ENCODE peak calls at places on chromosome 7, in ten cellular contexts. P, F, K, R, Y, G, E, X, V and Z are unnamed samples.

GRCh38 chr7:132318338-132319318 is 257.6 kb downstream of the PLXNA4 start:
- DNase-seq in P (peak; percentile 60), F (peak; percentile 81), K (peak; percentile 90), R (peak; percentile 69), Y (peak; percentile 96), G (peak; percentile 72), E (peak; percentile 61), X (peak; percentile 88), V (peak; percentile 90), Z (peak; percentile 53)

GRCh38 chr7:107958764-107959526 is 44.0 kb downstream of the LAMB1 start:
- DNase-seq in P (no peak), F (no peak), K (no peak), R (no peak), Y (peak; percentile 54), G (no peak), E (peak; percentile 60), X (no peak), V (no peak), Z (peak; percentile 42)

GRCh38 chr7:96720843-96721242 is 11.2 kb upstream of the SEM1 start:
- DNase-seq in P (no peak), F (no peak), K (no peak), R (no peak), Y (no peak), G (peak; percentile 71), E (no peak), X (no peak), V (no peak), Z (no peak)

GRCh38 chr7:66296001-66296521 is 90.9 kb downstream of the TPST1 start:
- DNase-seq in P (no peak), F (no peak), K (no peak), R (no peak), Y (no peak), G (no peak), E (no peak), X (peak; percentile 68), V (no peak), Z (no peak)

GRCh38 chr7:25968205-25968993 is 183.6 kb upstream of the NFE2L3 start:
- DNase-seq in P (no peak), F (peak; percentile 35), K (no peak), R (no peak), Y (peak; percentile 32), G (no peak), E (no peak), X (no peak), V (no peak), Z (no peak)

GRCh38 chr7:12111461-12112405 is 99.4 kb upstream of the TMEM106B start:
- DNase-seq in P (no peak), F (peak; percentile 19), K (no peak), R (peak; percentile 3), Y (peak; percentile 59), G (peak; percentile 50), E (no peak), X (no peak), V (peak; percentile 52), Z (peak; percentile 25)

GRCh38 chr7:122518488-122518887 is 180.4 kb downstream of the RNF133 start:
- DNase-seq in P (no peak), F (no peak), K (no peak), R (no peak), Y (no peak), G (no peak), E (no peak), X (no peak), V (no peak), Z (no peak)

GRCh38 chr7:27872281-27873005 is 132.5 kb downstream of the TAX1BP1 start:
- DNase-seq in P (no peak), F (no peak), K (no peak), R (no peak), Y (no peak), G (no peak), E (no peak), X (no peak), V (no peak), Z (no peak)

GRCh38 chr7:67917118-67917755 is 920.6 kb downstream of the TYW1 start:
- DNase-seq in P (no peak), F (no peak), K (no peak), R (no peak), Y (no peak), G (no peak), E (no peak), X (no peak), V (no peak), Z (no peak)

GRCh38 chr7:41287559-41288335 is 415.1 kb downstream of the INHBA start:
- DNase-seq in P (no peak), F (no peak), K (no peak), R (no peak), Y (no peak), G (no peak), E (no peak), X (no peak), V (no peak), Z (no peak)

GRCh38 chr7:2717293-2717904 is 29.4 kb downstream of the AMZ1 start:
- DNase-seq in P (no peak), F (no peak), K (no peak), R (no peak), Y (no peak), G (no peak), E (peak; percentile 28), X (peak; percentile 35), V (no peak), Z (no peak)

GRCh38 chr7:74654811-74655210 is 2.7 kb upstream of the GTF2I start:
- DNase-seq in P (no peak), F (no peak), K (no peak), R (no peak), Y (no peak), G (no peak), E (no peak), X (no peak), V (no peak), Z (no peak)

GRCh38 chr7:46725136-46725535 is 804.1 kb upstream of the IGFBP3 start:
- DNase-seq in P (no peak), F (no peak), K (no peak), R (no peak), Y (no peak), G (no peak), E (no peak), X (no peak), V (no peak), Z (no peak)

GRCh38 chr7:85230623-85231022 is 43.8 kb upstream of the SEMA3D start:
- DNase-seq in P (no peak), F (no peak), K (no peak), R (no peak), Y (no peak), G (no peak), E (no peak), X (peak; percentile 57), V (no peak), Z (no peak)

GRCh38 chr7:157540020-157540419 is 203.2 kb downstream of the DNAJB6 start:
- DNase-seq in P (no peak), F (no peak), K (no peak), R (no peak), Y (no peak), G (no peak), E (no peak), X (no peak), V (peak; percentile 22), Z (no peak)

GRCh38 chr7:36391436-36392198 is 2.0 kb downstream of the ANLN start:
- DNase-seq in P (peak; percentile 6), F (no peak), K (no peak), R (no peak), Y (peak; percentile 54), G (peak; percentile 24), E (no peak), X (peak; percentile 61), V (no peak), Z (no peak)

GRCh38 chr7:73960548-73960947 is 67.4 kb upstream of the ELN start:
- DNase-seq in P (no peak), F (no peak), K (no peak), R (no peak), Y (no peak), G (peak; percentile 58), E (no peak), X (peak; percentile 69), V (no peak), Z (no peak)

GRCh38 chr7:17854297-17855047 is 85.8 kb downstream of the SNX13 start:
- DNase-seq in P (no peak), F (no peak), K (no peak), R (no peak), Y (no peak), G (no peak), E (no peak), X (no peak), V (no peak), Z (no peak)

GRCh38 chr7:37408885-37409248 is 39.8 kb downstream of the ELMO1 start:
- DNase-seq in P (no peak), F (no peak), K (no peak), R (no peak), Y (no peak), G (no peak), E (no peak), X (no peak), V (no peak), Z (no peak)

GRCh38 chr7:137690635-137691034 is 156.1 kb downstream of the DGKI start:
- DNase-seq in P (no peak), F (no peak), K (no peak), R (no peak), Y (no peak), G (no peak), E (no peak), X (no peak), V (no peak), Z (no peak)

GRCh38 chr7:91491868-91492267 is 227.6 kb downstream of the FZD1 start:
- DNase-seq in P (no peak), F (no peak), K (no peak), R (no peak), Y (no peak), G (no peak), E (no peak), X (no peak), V (no peak), Z (no peak)

GRCh38 chr7:84783161-84783803 is 403.6 kb downstream of the SEMA3D start:
- DNase-seq in P (no peak), F (no peak), K (no peak), R (no peak), Y (no peak), G (no peak), E (no peak), X (no peak), V (no peak), Z (no peak)

GRCh38 chr7:128794020-128794419 is 2.3 kb downstream of the CCDC136 start:
- DNase-seq in P (no peak), F (no peak), K (no peak), R (no peak), Y (no peak), G (peak; percentile 50), E (no peak), X (peak; percentile 24), V (no peak), Z (no peak)

GRCh38 chr7:11083214-11083568 is 109.5 kb downstream of the PHF14 start:
- DNase-seq in P (no peak), F (no peak), K (no peak), R (no peak), Y (no peak), G (no peak), E (no peak), X (no peak), V (no peak), Z (no peak)